ENCODE peak calls at places on chromosomes 1 and 21, in seven cellular contexts. H is Right ventricle myocardium superior; B is activated T-helper 1 cell treated with Interleukin-2 at 50 U/mL for 16 hours; D is activated naive CD4-positive, alpha-beta T cell treated with anti-CD3 and anti-CD28 coated beads, Interleukin-2, amount 50 U/mL, for 72 hours; E is heart left ventricle; C is H4; I is CD8-positive, alpha-beta memory T cell. V is an unnamed sample.

GRCh38 chr1:222369991-222370910 is 177.7 kb downstream of the HHIPL2 start:
- DNase-seq in H (no peak), I (no peak), E (no peak), C (peak; percentile 71), B (no peak), D (no peak), V (no peak)

GRCh38 chr1:23215751-23216449 is 1.4 kb downstream of the HTR1D start:
- DNase-seq in D (no peak), E (no peak), B (no peak), C (no peak), I (no peak), H (no peak), V (no peak)

GRCh38 chr21:41868062-41868710 is 11.0 kb downstream of the PRDM15 start:
- DNase-seq in E (no peak), C (no peak), B (no peak), H (no peak), D (no peak), I (no peak), V (no peak)

GRCh38 chr1:107196973-107197562 is 56.2 kb downstream of the NTNG1 start:
- DNase-seq in B (no peak), E (no peak), I (no peak), C (peak; percentile 50), H (no peak), D (no peak), V (no peak)

GRCh38 chr1:109979489-109980091 is 5.0 kb upstream of the AHCYL1 start:
- DNase-seq in H (no peak), C (peak; percentile 56), D (no peak), B (no peak), I (no peak), E (no peak), V (peak; percentile 48)

GRCh38 chr1:29230553-29231378 is at the start of gene MECR:
- DNase-seq in B (peak; percentile 89), E (peak; percentile 92), I (peak; percentile 92), C (peak; percentile 85), H (peak; percentile 96), D (peak; percentile 97), V (peak; percentile 95)

GRCh38 chr21:42570841-42571387 is 57.3 kb downstream of the SLC37A1 start:
- DNase-seq in D (peak; percentile 44), I (no peak), H (peak; percentile 34), B (no peak), E (no peak), C (no peak), V (no peak)

GRCh38 chr1:204992499-204992898 is 50.5 kb upstream of the CNTN2 start:
- DNase-seq in C (no peak), B (no peak), D (no peak), I (no peak), H (no peak), E (no peak), V (no peak)

GRCh38 chr1:53449026-53449425 is 10.2 kb upstream of the DMRTB1 start:
- DNase-seq in D (no peak), C (no peak), I (no peak), H (no peak), B (no peak), E (no peak), V (no peak)